ENCODE peak calls at places on chromosome 20, in five cellular contexts. K is neuronal stem cell, F is IMR-90, L is H1, U is trophoblast cell. X is an unnamed sample.
A peak's percentile ranks its signal among the peaks of the same experiment; 100 is the strongest.

GRCh38 chr20:5309971-5310370 is 6.8 kb downstream of the PROKR2 start:
- DNase-seq in K (no peak), F (peak; percentile 10), L (no peak), U (no peak), X (no peak)

GRCh38 chr20:53672484-53673129 is 79.0 kb upstream of the ZNF217 start:
- DNase-seq in K (no peak), F (peak; percentile 66), L (no peak), U (no peak), X (no peak)

GRCh38 chr20:24546232-24546892 is 76.9 kb downstream of the SYNDIG1 start:
- DNase-seq in K (no peak), F (no peak), L (no peak), U (no peak), X (no peak)

GRCh38 chr20:62577447-62577846 is 64.9 kb upstream of the SLCO4A1 start:
- DNase-seq in K (no peak), F (no peak), L (no peak), U (no peak), X (no peak)

GRCh38 chr20:38583306-38583705 is 2.3 kb downstream of the ADIG start:
- DNase-seq in K (no peak), F (no peak), L (no peak), U (no peak), X (no peak)

GRCh38 chr20:23305098-23305497 is 45.5 kb upstream of the NXT1 start:
- DNase-seq in K (no peak), F (no peak), L (no peak), U (no peak), X (no peak)

GRCh38 chr20:11522359-11522758 is 395.3 kb upstream of the BTBD3 start:
- DNase-seq in K (no peak), F (no peak), L (no peak), U (no peak), X (no peak)

GRCh38 chr20:25052255-25053206 is 5.4 kb downstream of the ACSS1 start:
- DNase-seq in K (no peak), F (no peak), L (no peak), U (no peak), X (no peak)

GRCh38 chr20:38209054-38209675 is 44.1 kb upstream of the TGM2 start:
- DNase-seq in K (no peak), F (no peak), L (no peak), U (no peak), X (no peak)

GRCh38 chr20:14761903-14762302 is 424.5 kb upstream of the FLRT3 start:
- DNase-seq in K (no peak), F (no peak), L (no peak), U (peak; percentile 73), X (peak; percentile 17)

GRCh38 chr20:38997622-38998021 is 35.5 kb downstream of the DHX35 start:
- DNase-seq in K (no peak), F (no peak), L (no peak), U (no peak), X (peak; percentile 13)

GRCh38 chr20:49420811-49421295 is 61.6 kb downstream of the KCNB1 start:
- DNase-seq in K (no peak), F (no peak), L (no peak), U (no peak), X (no peak)

GRCh38 chr20:57180385-57180784 is 86.1 kb downstream of the BMP7 start:
- DNase-seq in K (no peak), F (no peak), L (no peak), U (no peak), X (no peak)

GRCh38 chr20:36572701-36573102 is 695 bp upstream of the TGIF2 start:
- DNase-seq in K (peak; percentile 39), F (peak; percentile 51), L (no peak), U (peak; percentile 45), X (peak; percentile 80)

GRCh38 chr20:62702886-62703852 is 5.5 kb upstream of the NTSR1 start:
- DNase-seq in K (no peak), F (peak; percentile 94), L (no peak), U (peak; percentile 88), X (no peak)

GRCh38 chr20:36482044-36482473 is 59.3 kb upstream of the MYL9 start:
- DNase-seq in K (no peak), F (no peak), L (no peak), U (no peak), X (no peak)

GRCh38 chr20:50826121-50826520 is 31.3 kb downstream of the BCAS4 start:
- DNase-seq in K (no peak), F (peak; percentile 8), L (no peak), U (no peak), X (no peak)

GRCh38 chr20:49344975-49345374 is 67.1 kb upstream of the ZNFX1 start:
- DNase-seq in K (no peak), F (peak; percentile 92), L (no peak), U (peak; percentile 7), X (no peak)

GRCh38 chr20:43459022-43459942 is 1.6 kb downstream of the SRSF6 start:
- DNase-seq in K (peak; percentile 14), F (peak; percentile 20), L (no peak), U (peak; percentile 45), X (peak; percentile 40)

GRCh38 chr20:3804781-3805180 is 8.7 kb downstream of the CDC25B start:
- DNase-seq in K (no peak), F (no peak), L (no peak), U (no peak), X (no peak)

GRCh38 chr20:11395581-11395980 is 522.1 kb upstream of the BTBD3 start:
- DNase-seq in K (no peak), F (peak; percentile 69), L (no peak), U (no peak), X (no peak)

GRCh38 chr20:18588554-18589043 is 745 bp downstream of the DTD1 start:
- DNase-seq in K (no peak), F (no peak), L (no peak), U (no peak), X (no peak)

GRCh38 chr20:60117040-60117439 is 158.8 kb downstream of the CDH26 start:
- DNase-seq in K (no peak), F (peak; percentile 8), L (no peak), U (no peak), X (peak; percentile 22)

GRCh38 chr20:62350098-62350628 is 16.9 kb downstream of the LAMA5 start:
- DNase-seq in K (no peak), F (no peak), L (no peak), U (peak; percentile 86), X (peak; percentile 68)

GRCh38 chr20:47283411-47283810 is 73.1 kb downstream of the ZMYND8 start:
- DNase-seq in K (no peak), F (no peak), L (no peak), U (peak; percentile 60), X (no peak)

GRCh38 chr20:889110-889509 is 27.0 kb downstream of the ANGPT4 start:
- DNase-seq in K (no peak), F (no peak), L (no peak), U (peak; percentile 33), X (no peak)

GRCh38 chr20:40651121-40651520 is 37.9 kb downstream of the MAFB start:
- DNase-seq in K (no peak), F (peak; percentile 8), L (no peak), U (peak; percentile 93), X (no peak)

GRCh38 chr20:39264506-39265172 is 302.5 kb downstream of the DHX35 start:
- DNase-seq in K (peak; percentile 70), F (peak; percentile 71), L (peak; percentile 39), U (peak; percentile 77), X (peak; percentile 89)

GRCh38 chr20:31871602-31871954 is 1.1 kb downstream of the TTLL9 start:
- DNase-seq in K (no peak), F (no peak), L (no peak), U (no peak), X (no peak)

GRCh38 chr20:31869942-31870702 is at the start of the genes DUSP15 and TTLL9:
- DNase-seq in K (peak; percentile 42), F (no peak), L (no peak), U (peak; percentile 29), X (no peak)

GRCh38 chr20:31869673-31869941 is 720 bp downstream of the DUSP15 start:
- DNase-seq in K (no peak), F (no peak), L (no peak), U (no peak), X (no peak)

GRCh38 chr20:31872406-31872805 is 2.0 kb downstream of the TTLL9 start:
- DNase-seq in K (no peak), F (no peak), L (no peak), U (no peak), X (no peak)

DNA sequence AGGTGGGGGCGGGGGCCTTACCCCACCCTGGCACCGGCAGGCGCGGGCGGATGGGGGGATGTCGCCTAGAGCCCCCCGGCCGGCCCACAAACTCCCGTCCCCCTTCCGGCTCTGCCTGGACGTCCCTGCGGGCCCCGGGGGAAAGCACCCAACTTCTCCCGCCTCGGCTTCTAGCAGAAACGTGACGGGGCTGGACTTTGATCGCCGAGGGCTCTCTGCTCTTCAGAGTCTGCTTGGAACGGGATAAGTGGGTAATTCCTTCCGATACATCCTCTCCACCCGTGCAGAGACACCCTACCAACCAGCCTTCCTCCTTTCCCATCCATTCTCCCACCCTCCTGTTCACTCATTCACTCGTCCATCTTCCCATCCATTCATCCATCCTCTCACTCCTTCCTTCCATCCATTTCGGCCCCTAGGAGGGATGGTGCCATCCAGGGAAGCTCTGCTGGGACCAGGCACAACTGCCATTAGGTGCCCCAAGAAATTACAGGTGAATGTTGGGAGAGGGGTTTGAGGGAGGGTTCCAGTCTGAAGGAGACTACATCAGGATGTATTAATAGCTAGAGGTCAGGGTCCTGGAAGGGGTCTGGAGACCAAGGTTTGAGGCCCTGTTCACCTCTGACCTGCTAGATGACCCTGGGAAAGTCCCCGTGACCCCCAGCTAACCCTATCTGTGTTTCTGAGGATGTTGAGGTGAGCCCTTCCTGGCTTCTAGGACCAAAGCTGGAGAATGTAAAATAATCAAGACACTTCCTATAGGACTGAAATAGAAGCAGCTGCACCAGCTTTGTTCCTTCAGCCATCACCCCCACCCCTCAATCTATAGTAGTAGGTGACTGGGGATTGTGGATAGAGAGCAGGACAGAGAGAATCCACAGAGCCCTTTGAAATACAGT is 518 bp downstream of the TTLL9 start:
- DNase-seq in K (no peak), F (no peak), L (no peak), U (no peak), X (no peak)
- H3K4me2 ChIP-seq in K (peak overlapping the region; percentile 98), F (no peak overlapping the region), L (peak overlapping the region; percentile 96), U (peak overlapping the region; percentile 95), X (peak overlapping the region; percentile 98)

GRCh38 chr20:16639027-16639941 is 66.0 kb upstream of the KIF16B start:
- DNase-seq in K (no peak), F (no peak), L (no peak), U (peak; percentile 43), X (peak; percentile 70)
- H2BK5ac ChIP-seq in K (no peak overlapping the region), F (no peak overlapping the region), L (no peak overlapping the region), U (peak overlapping the region; percentile 98), X (no peak overlapping the region)

GRCh38 chr20:63737940-63738686 is 1.5 kb upstream of the SLC2A4RG start:
- DNase-seq in K (no peak), F (no peak), L (no peak), U (peak; percentile 35), X (no peak)
- H3K4me3 ChIP-seq in K (peak overlapping the region; percentile 68), F (no peak overlapping the region), L (peak overlapping the region; percentile 68), U (no peak overlapping the region), X (no peak overlapping the region)

GRCh38 chr20:44491635-44492395 is 16.1 kb downstream of the TTPAL start:
- DNase-seq in K (no peak), F (peak; percentile 67), L (no peak), U (peak; percentile 78), X (peak; percentile 76)
- H3K4me2 ChIP-seq in K (no peak overlapping the region), F (peak overlapping the region; percentile 9), L (no peak overlapping the region), U (no peak overlapping the region), X (no peak overlapping the region)

GRCh38 chr20:32741151-32741550 is 2.1 kb downstream of the COMMD7 start:
- DNase-seq in K (no peak), F (no peak), L (no peak), U (peak; percentile 21), X (no peak)

GRCh38 chr20:32742322-32743236 is 688 bp downstream of the COMMD7 start:
- DNase-seq in K (no peak), F (no peak), L (no peak), U (no peak), X (peak; percentile 87)

GRCh38 chr20:32737371-32738223 is 5.7 kb downstream of the COMMD7 start:
- DNase-seq in K (no peak), F (peak; percentile 91), L (no peak), U (no peak), X (no peak)

GRCh38 chr20:32743237-32744112 is at the start of gene COMMD7:
- DNase-seq in K (no peak), F (peak; percentile 44), L (no peak), U (peak; percentile 81), X (peak; percentile 84)
- H2BK5ac ChIP-seq in K (peak within 1 kb of the TSS; percentile 60), F (peak within 1 kb of the TSS; percentile 72), L (peak within 1 kb of the TSS; percentile 71), U (peak within 1 kb of the TSS; percentile 80), X (peak within 1 kb of the TSS; percentile 84)